ENCODE peak calls at places on chromosomes 6 and 20, in nine cellular contexts. Y, G, O, K, M, S, B, E and P are unnamed samples.

GRCh38 chr6:29709178-29709576 is 14.1 kb upstream of the HLA-F start:
- DNase-seq in Y (no peak), G (no peak), O (no peak), K (no peak), M (no peak), S (no peak), B (no peak), E (no peak), P (no peak)

GRCh38 chr20:40900816-40901215 is 127.8 kb upstream of the TOP1 start:
- DNase-seq in Y (no peak), G (no peak), O (no peak), K (no peak), M (no peak), S (no peak), B (no peak), E (no peak), P (no peak)

GRCh38 chr6:39309942-39310531 is 4.2 kb downstream of the KCNK17 start:
- DNase-seq in Y (peak; percentile 48), G (peak; percentile 86), O (peak; percentile 63), K (peak; percentile 82), M (peak; percentile 50), S (peak; percentile 80), B (peak; percentile 88), E (peak; percentile 89), P (peak; percentile 54)

GRCh38 chr6:51992834-51993233 is 94.6 kb downstream of the PKHD1 start:
- DNase-seq in Y (no peak), G (no peak), O (no peak), K (no peak), M (no peak), S (no peak), B (peak; percentile 61), E (no peak), P (no peak)

GRCh38 chr6:165220030-165220429 is 89.4 kb downstream of the C6orf118 start:
- DNase-seq in Y (no peak), G (no peak), O (no peak), K (no peak), M (no peak), S (no peak), B (no peak), E (no peak), P (no peak)

GRCh38 chr20:7124120-7124519 is 356.6 kb downstream of the BMP2 start:
- DNase-seq in Y (no peak), G (no peak), O (no peak), K (no peak), M (no peak), S (no peak), B (no peak), E (no peak), P (no peak)

GRCh38 chr20:59258103-59258705 is 42.2 kb upstream of the EDN3 start:
- DNase-seq in Y (no peak), G (no peak), O (no peak), K (no peak), M (no peak), S (peak; percentile 87), B (no peak), E (no peak), P (no peak)

GRCh38 chr20:32600681-32601237 is 15.6 kb upstream of the NOL4L start:
- DNase-seq in Y (no peak), G (no peak), O (no peak), K (peak; percentile 68), M (no peak), S (no peak), B (no peak), E (no peak), P (no peak)

GRCh38 chr6:6918216-6918983 is 189.4 kb upstream of the RREB1 start:
- DNase-seq in Y (peak; percentile 13), G (peak; percentile 75), O (no peak), K (peak; percentile 84), M (no peak), S (peak; percentile 50), B (no peak), E (no peak), P (peak; percentile 41)

GRCh38 chr6:7261030-7261841 is 51.8 kb downstream of the SSR1 start:
- DNase-seq in Y (peak; percentile 65), G (peak; percentile 95), O (no peak), K (peak; percentile 94), M (peak; percentile 14), S (peak; percentile 46), B (peak; percentile 90), E (peak; percentile 96), P (peak; percentile 92)

GRCh38 chr6:29705389-29706231 is 17.6 kb upstream of the HLA-F start:
- DNase-seq in Y (peak; percentile 48), G (peak; percentile 78), O (peak; percentile 27), K (peak; percentile 72), M (no peak), S (no peak), B (peak; percentile 61), E (peak; percentile 87), P (no peak)

GRCh38 chr6:33061987-33062386 is 11.5 kb downstream of the HLA-DPA1 start:
- DNase-seq in Y (no peak), G (peak; percentile 24), O (peak; percentile 81), K (no peak), M (peak; percentile 81), S (peak; percentile 90), B (no peak), E (no peak), P (peak; percentile 52)
- H2AFZ ChIP-seq in Y (no peak overlapping the region), G (no peak overlapping the region), O (peak overlapping the region; percentile 27), K (no peak overlapping the region), M (no peak overlapping the region), S (peak overlapping the region; percentile 35), B (no peak overlapping the region), E (no peak overlapping the region), P (no peak overlapping the region)

GRCh38 chr20:61953037-61953788 is 112.5 kb downstream of the TAF4 start:
- DNase-seq in Y (no peak), G (no peak), O (no peak), K (no peak), M (no peak), S (no peak), B (no peak), E (no peak), P (no peak)

GRCh38 chr20:61956396-61957342 is 109.0 kb downstream of the TAF4 start:
- DNase-seq in Y (no peak), G (no peak), O (no peak), K (no peak), M (no peak), S (peak; percentile 14), B (no peak), E (no peak), P (no peak)

GRCh38 chr20:61953789-61954125 is 111.9 kb downstream of the TAF4 start:
- DNase-seq in Y (no peak), G (no peak), O (no peak), K (no peak), M (no peak), S (no peak), B (no peak), E (no peak), P (no peak)

GRCh38 chr20:61955668-61956395 is 109.8 kb downstream of the TAF4 start:
- DNase-seq in Y (no peak), G (no peak), O (no peak), K (no peak), M (no peak), S (no peak), B (no peak), E (no peak), P (no peak)

DNA sequence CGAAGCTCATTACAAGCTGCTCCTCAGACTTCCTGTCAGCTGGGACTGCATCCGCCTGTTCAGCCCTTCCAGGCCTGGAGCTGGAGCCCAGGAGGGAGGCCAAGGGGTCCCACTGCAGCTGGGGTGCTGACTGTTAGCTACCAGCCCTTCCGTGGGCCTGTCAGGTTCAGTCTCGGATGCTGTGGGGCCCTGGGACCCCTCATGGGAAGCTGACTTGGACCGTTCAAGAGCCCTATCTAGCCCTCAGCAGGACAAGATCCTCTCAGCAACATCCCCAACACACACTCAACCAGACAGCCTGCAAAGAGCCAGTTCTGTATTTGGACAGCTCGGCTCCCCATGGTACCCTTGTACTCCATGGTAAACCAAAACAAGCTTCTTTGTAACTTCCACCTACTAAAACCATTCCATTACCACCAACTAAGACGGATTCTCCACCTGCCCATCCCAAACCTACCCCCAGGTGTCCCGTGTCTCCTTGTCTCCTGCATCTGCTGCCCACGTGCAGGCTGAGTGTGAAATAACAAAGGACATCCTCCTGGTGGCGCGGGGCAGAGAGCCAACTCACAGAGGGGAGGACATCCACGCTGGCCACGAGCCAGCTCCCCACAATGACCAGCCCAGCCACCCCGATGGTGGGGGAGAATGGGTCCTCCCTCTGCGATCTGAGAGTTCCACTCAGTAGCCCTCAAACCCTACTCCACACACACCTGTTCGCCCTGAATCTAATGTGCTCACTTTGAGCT is 111.2 kb downstream of the TAF4 start:
- DNase-seq in Y (no peak), G (no peak), O (no peak), K (no peak), M (no peak), S (no peak), B (no peak), E (no peak), P (no peak)
- H3K9me2 ChIP-seq in Y (no peaks in the 10 kb centered on the region), G (no peaks in the 10 kb centered on the region), O (no peaks in the 10 kb centered on the region), K (no peaks in the 10 kb centered on the region), M (no peaks in the 10 kb centered on the region), S (no peaks in the 10 kb centered on the region), B (no peaks in the 10 kb centered on the region), E (no peaks in the 10 kb centered on the region), P (no peaks in the 10 kb centered on the region)

GRCh38 chr6:148590881-148591280 is 155.9 kb upstream of the UST start:
- DNase-seq in Y (no peak), G (no peak), O (no peak), K (no peak), M (no peak), S (no peak), B (no peak), E (no peak), P (no peak)
- H3K4me2 ChIP-seq in Y (no peak overlapping the region), G (no peak overlapping the region), O (no peak overlapping the region), K (no peak overlapping the region), M (peak overlapping the region; percentile 27), S (no peak overlapping the region), B (no peak overlapping the region), E (no peak overlapping the region), P (peak overlapping the region; percentile 55)

GRCh38 chr6:132650413-132650812 is 8.6 kb downstream of the TAAR1 start:
- DNase-seq in Y (no peak), G (no peak), O (no peak), K (no peak), M (no peak), S (no peak), B (no peak), E (no peak), P (peak; percentile 49)

GRCh38 chr6:132643547-132643946 is 15.4 kb downstream of the TAAR1 start:
- DNase-seq in Y (no peak), G (no peak), O (peak; percentile 9), K (no peak), M (no peak), S (no peak), B (no peak), E (no peak), P (no peak)

GRCh38 chr6:132648828-132649227 is 10.2 kb downstream of the TAAR1 start:
- DNase-seq in Y (no peak), G (peak; percentile 5), O (no peak), K (no peak), M (no peak), S (no peak), B (no peak), E (no peak), P (no peak)

GRCh38 chr6:132651062-132651461 is 7.9 kb downstream of the TAAR1 start:
- DNase-seq in Y (no peak), G (no peak), O (no peak), K (no peak), M (no peak), S (no peak), B (no peak), E (no peak), P (no peak)

DNA sequence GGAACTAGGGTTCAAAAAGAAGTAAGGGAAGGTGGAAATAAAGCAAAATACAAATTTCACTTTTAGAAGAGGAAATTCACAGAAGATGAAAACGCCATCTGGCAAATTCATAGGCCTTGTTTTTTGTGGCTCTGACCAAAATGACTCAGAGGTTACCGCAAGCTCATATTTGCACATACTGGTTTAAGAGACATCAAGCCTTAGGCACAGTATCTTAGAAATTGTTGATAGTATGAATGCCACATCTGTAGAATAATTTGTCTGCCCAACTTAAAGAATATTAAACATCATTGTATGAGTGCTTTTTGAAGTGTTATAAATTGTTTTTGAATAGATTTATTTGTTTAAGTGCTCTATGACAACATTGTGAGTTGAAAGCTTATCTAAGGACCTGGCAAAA is 10.6 kb downstream of the TAAR1 start:
- DNase-seq in Y (no peak), G (peak; percentile 75), O (no peak), K (peak; percentile 57), M (no peak), S (no peak), B (no peak), E (no peak), P (peak; percentile 65)
- H2AFZ ChIP-seq in Y (no peak overlapping the region), G (no peak overlapping the region), O (no peak overlapping the region), K (no peak overlapping the region), M (no peak overlapping the region), S (no peak overlapping the region), B (no peak overlapping the region), E (no peak overlapping the region), P (peak overlapping the region; percentile 55)